ENCODE peak calls at places on chromosome 13, in six cellular contexts. One of them, this sample, is unnamed. For H3K4me1, the result is how much of the 10 kb centered on the place peaks cover.

GRCh38 chr13:88085036-88085435 is 413.9 kb downstream of the SLITRK5 start:
- DNase-seq in K562: no peak
- DNase-seq in transverse colon: no peak
- DNase-seq in HepG2: no peak
- DNase-seq in HCT116: no peak
- DNase-seq in breast epithelium: no peak
- DNase-seq in this sample: no peak

GRCh38 chr13:33126909-33127607 is 110.8 kb downstream of the KL start:
- DNase-seq in K562: no peak
- DNase-seq in transverse colon: no peak
- DNase-seq in HepG2: no peak
- DNase-seq in HCT116: no peak
- DNase-seq in breast epithelium: no peak
- DNase-seq in this sample: no peak

GRCh38 chr13:31765441-31765840 is 26.1 kb downstream of the RXFP2 start:
- DNase-seq in K562: no peak
- DNase-seq in transverse colon: no peak
- DNase-seq in HepG2: no peak
- DNase-seq in HCT116: no peak
- DNase-seq in breast epithelium: no peak
- DNase-seq in this sample: no peak

GRCh38 chr13:28573595-28574373 is 78.9 kb upstream of the FLT1 start:
- DNase-seq in K562: no peak
- DNase-seq in transverse colon: no peak
- DNase-seq in HepG2: no peak
- DNase-seq in HCT116: no peak
- DNase-seq in breast epithelium: no peak
- DNase-seq in this sample: no peak

GRCh38 chr13:50426932-50427331 is 411.7 kb downstream of the KCNRG start:
- DNase-seq in K562: no peak
- DNase-seq in transverse colon: no peak
- DNase-seq in HepG2: no peak
- DNase-seq in HCT116: no peak
- DNase-seq in breast epithelium: no peak
- DNase-seq in this sample: no peak

GRCh38 chr13:99871249-99871898 is 100.2 kb downstream of the ZIC5 start:
- DNase-seq in K562: no peak
- DNase-seq in transverse colon: no peak
- DNase-seq in HepG2: no peak
- DNase-seq in HCT116: no peak
- DNase-seq in breast epithelium: no peak
- DNase-seq in this sample: no peak

GRCh38 chr13:21106089-21106488 is 44.7 kb upstream of the LATS2 start:
- DNase-seq in K562: no peak
- DNase-seq in transverse colon: no peak
- DNase-seq in HepG2: no peak
- DNase-seq in HCT116: no peak
- DNase-seq in breast epithelium: no peak
- DNase-seq in this sample: no peak

GRCh38 chr13:93145199-93145598 is 81.4 kb upstream of the GPC6 start:
- DNase-seq in K562: no peak
- DNase-seq in transverse colon: no peak
- DNase-seq in HepG2: no peak
- DNase-seq in HCT116: no peak
- DNase-seq in breast epithelium: no peak
- DNase-seq in this sample: no peak

GRCh38 chr13:40228981-40229380 is 437.5 kb downstream of the FOXO1 start:
- DNase-seq in K562: no peak
- DNase-seq in transverse colon: no peak
- DNase-seq in HepG2: no peak
- DNase-seq in HCT116: no peak
- DNase-seq in breast epithelium: no peak
- DNase-seq in this sample: no peak

GRCh38 chr13:50409186-50409585 is 393.9 kb downstream of the KCNRG start:
- DNase-seq in K562: no peak
- DNase-seq in transverse colon: no peak
- DNase-seq in HepG2: no peak
- DNase-seq in HCT116: no peak
- DNase-seq in breast epithelium: no peak
- DNase-seq in this sample: no peak

GRCh38 chr13:42804244-42804868 is 23.0 kb downstream of the FAM216B start:
- DNase-seq in K562: no peak
- DNase-seq in transverse colon: no peak
- DNase-seq in HepG2: no peak
- DNase-seq in HCT116: no peak
- DNase-seq in breast epithelium: no peak
- DNase-seq in this sample: no peak

GRCh38 chr13:42812311-42812710 is 30.9 kb downstream of the FAM216B start:
- DNase-seq in K562: no peak
- DNase-seq in transverse colon: no peak
- DNase-seq in HepG2: no peak
- DNase-seq in HCT116: no peak
- DNase-seq in breast epithelium: no peak
- DNase-seq in this sample: no peak

GRCh38 chr13:42807236-42807635 is 25.9 kb downstream of the FAM216B start:
- DNase-seq in K562: no peak
- DNase-seq in transverse colon: no peak
- DNase-seq in HepG2: no peak
- DNase-seq in HCT116: no peak
- DNase-seq in breast epithelium: no peak
- DNase-seq in this sample: no peak

GRCh38 chr13:42807866-42808265 is 26.5 kb downstream of the FAM216B start:
- DNase-seq in K562: no peak
- DNase-seq in transverse colon: no peak
- DNase-seq in HepG2: peak
- DNase-seq in HCT116: no peak
- DNase-seq in breast epithelium: no peak
- DNase-seq in this sample: no peak

DNA sequence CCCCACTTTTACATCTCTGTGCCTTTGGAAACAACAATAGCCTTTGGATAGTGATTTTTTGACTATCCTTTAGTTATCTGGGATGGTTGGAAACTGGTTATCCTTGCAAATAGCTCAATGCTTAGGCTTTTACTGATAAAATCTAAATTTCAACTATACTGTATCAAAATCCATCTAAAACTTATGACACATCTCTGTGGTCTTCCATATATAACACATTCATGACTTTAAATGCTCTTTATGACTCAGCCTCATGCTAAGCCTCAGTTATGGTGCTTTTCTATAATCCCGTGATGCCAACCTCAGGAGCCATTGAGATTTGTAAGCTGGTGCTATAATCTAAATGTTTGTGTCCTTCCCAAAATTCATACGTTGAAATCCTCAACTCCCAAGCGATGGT is 27.2 kb downstream of the FAM216B start:
- DNase-seq in K562: no peak
- DNase-seq in transverse colon: no peak
- DNase-seq in HepG2: no peak
- DNase-seq in HCT116: no peak
- DNase-seq in breast epithelium: no peak
- DNase-seq in this sample: no peak
- TF ChIP-seq POLR2A in K562: no peak
- TF ChIP-seq POLR2A in transverse colon: no peak
- TF ChIP-seq POLR2A in HepG2: no peak
- TF ChIP-seq POLR2A in HCT116: no peak
- TF ChIP-seq POLR2A in breast epithelium: no peak
- TF ChIP-seq POLR2A in this sample: no peak

GRCh38 chr13:94246495-94246894 is 233.0 kb downstream of the DCT start:
- DNase-seq in K562: no peak
- DNase-seq in transverse colon: no peak
- DNase-seq in HepG2: no peak
- DNase-seq in HCT116: no peak
- DNase-seq in breast epithelium: no peak
- DNase-seq in this sample: no peak

GRCh38 chr13:94249512-94249911 is 230.0 kb downstream of the DCT start:
- DNase-seq in K562: no peak
- DNase-seq in transverse colon: no peak
- DNase-seq in HepG2: peak
- DNase-seq in HCT116: no peak
- DNase-seq in breast epithelium: no peak
- DNase-seq in this sample: no peak

GRCh38 chr13:94247890-94248289 is 231.6 kb downstream of the DCT start:
- DNase-seq in K562: no peak
- DNase-seq in transverse colon: no peak
- DNase-seq in HepG2: no peak
- DNase-seq in HCT116: no peak
- DNase-seq in breast epithelium: no peak
- DNase-seq in this sample: no peak

GRCh38 chr13:94251801-94252200 is 227.7 kb downstream of the DCT start:
- DNase-seq in K562: no peak
- DNase-seq in transverse colon: no peak
- DNase-seq in HepG2: no peak
- DNase-seq in HCT116: no peak
- DNase-seq in breast epithelium: no peak
- DNase-seq in this sample: no peak

DNA sequence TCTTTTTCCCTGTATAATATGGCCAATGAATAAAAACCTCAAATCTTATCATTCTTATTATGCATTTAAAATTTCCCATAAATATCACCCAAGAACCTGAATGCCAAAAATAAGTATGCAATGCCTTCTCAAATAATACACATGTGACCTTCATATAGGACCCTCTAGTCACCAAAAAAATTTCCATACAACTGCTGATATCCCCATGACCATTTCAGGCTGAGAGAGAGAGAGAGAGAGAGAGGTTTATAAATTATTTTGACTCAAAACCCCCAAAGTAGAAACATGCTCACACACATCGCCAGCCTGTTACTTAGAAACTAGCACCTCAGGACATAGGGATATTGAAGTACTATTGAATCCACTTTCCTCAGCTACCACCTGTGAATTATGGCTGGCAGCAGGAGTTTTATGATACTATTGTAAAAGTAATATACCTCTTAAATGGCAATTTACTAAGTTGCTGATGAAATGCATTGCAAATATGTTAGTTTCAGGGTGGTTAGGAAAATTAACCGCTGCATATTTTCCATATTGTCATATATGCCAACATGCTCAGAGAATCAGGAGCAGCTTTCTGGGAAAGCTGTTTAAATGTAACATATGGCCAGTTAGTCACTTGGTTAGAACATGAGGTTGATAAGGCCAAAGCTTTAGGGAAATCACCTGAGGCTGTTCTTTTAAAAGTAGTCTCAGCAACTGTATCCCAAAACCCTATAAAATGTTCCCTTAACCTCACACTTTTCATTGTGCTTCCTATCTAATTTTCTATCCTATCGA is 230.8 kb downstream of the DCT start:
- DNase-seq in K562: no peak
- DNase-seq in transverse colon: no peak
- DNase-seq in HepG2: no peak
- DNase-seq in HCT116: no peak
- DNase-seq in breast epithelium: no peak
- DNase-seq in this sample: no peak
- TF ChIP-seq POLR2AphosphoS5 in K562: no peak
- TF ChIP-seq POLR2AphosphoS5 in transverse colon: no peak
- TF ChIP-seq POLR2AphosphoS5 in HepG2: no peak
- TF ChIP-seq POLR2AphosphoS5 in HCT116: no peak
- TF ChIP-seq POLR2AphosphoS5 in breast epithelium: no peak
- TF ChIP-seq POLR2AphosphoS5 in this sample: no peak

GRCh38 chr13:109781384-109782065 is 4.9 kb downstream of the IRS2 start:
- DNase-seq in K562: no peak
- DNase-seq in transverse colon: no peak
- DNase-seq in HepG2: no peak
- DNase-seq in HCT116: no peak
- DNase-seq in breast epithelium: no peak
- DNase-seq in this sample: no peak

GRCh38 chr13:109783815-109784589 is 2.4 kb downstream of the IRS2 start:
- DNase-seq in K562: no peak
- DNase-seq in transverse colon: no peak
- DNase-seq in HepG2: no peak
- DNase-seq in HCT116: no peak
- DNase-seq in breast epithelium: no peak
- DNase-seq in this sample: peak

GRCh38 chr13:109783447-109783814 is 3.0 kb downstream of the IRS2 start:
- DNase-seq in K562: no peak
- DNase-seq in transverse colon: no peak
- DNase-seq in HepG2: no peak
- DNase-seq in HCT116: no peak
- DNase-seq in breast epithelium: no peak
- DNase-seq in this sample: no peak

GRCh38 chr13:109782066-109782822 is 4.1 kb downstream of the IRS2 start:
- DNase-seq in K562: no peak
- DNase-seq in transverse colon: no peak
- DNase-seq in HepG2: no peak
- DNase-seq in HCT116: no peak
- DNase-seq in breast epithelium: no peak
- DNase-seq in this sample: no peak

DNA sequence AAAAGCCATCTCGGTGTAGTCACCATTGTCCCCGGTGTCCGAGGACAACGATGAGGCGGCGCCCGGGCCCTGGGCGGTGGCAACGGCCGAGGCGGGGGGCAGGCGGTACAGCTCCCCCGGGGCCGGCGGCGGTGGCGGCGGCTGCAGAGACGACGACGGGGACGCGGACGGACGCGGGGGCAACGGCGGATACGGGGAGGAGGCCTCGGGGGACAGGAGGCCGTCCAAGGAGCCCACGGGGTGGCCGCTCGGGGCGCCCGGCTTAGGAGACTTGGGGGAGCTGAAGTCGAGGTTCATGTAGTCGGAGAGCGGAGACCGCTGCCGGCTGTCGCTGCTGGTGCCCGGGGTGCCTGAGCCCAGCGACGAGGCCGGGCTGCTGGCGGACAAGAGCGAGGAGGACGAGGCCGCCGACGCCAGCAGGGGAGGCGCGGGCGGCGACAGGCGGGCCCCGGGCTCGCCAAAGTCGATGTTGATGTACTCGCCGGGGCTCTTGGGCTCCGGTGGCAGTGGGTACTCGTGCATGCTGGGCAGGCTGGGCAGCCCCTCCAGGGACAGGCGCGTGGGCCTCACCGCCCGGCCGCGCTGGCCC is 3.5 kb downstream of the IRS2 start:
- DNase-seq in K562: no peak
- DNase-seq in transverse colon: no peak
- DNase-seq in HepG2: no peak
- DNase-seq in HCT116: no peak
- DNase-seq in breast epithelium: no peak
- DNase-seq in this sample: peak
- H3K4me1 ChIP-seq in K562: under half
- H3K4me1 ChIP-seq in transverse colon: half or more
- H3K4me1 ChIP-seq in HepG2: under half
- H3K4me1 ChIP-seq in HCT116: under half
- H3K4me1 ChIP-seq in breast epithelium: under half
- H3K4me1 ChIP-seq in this sample: half or more

DNA sequence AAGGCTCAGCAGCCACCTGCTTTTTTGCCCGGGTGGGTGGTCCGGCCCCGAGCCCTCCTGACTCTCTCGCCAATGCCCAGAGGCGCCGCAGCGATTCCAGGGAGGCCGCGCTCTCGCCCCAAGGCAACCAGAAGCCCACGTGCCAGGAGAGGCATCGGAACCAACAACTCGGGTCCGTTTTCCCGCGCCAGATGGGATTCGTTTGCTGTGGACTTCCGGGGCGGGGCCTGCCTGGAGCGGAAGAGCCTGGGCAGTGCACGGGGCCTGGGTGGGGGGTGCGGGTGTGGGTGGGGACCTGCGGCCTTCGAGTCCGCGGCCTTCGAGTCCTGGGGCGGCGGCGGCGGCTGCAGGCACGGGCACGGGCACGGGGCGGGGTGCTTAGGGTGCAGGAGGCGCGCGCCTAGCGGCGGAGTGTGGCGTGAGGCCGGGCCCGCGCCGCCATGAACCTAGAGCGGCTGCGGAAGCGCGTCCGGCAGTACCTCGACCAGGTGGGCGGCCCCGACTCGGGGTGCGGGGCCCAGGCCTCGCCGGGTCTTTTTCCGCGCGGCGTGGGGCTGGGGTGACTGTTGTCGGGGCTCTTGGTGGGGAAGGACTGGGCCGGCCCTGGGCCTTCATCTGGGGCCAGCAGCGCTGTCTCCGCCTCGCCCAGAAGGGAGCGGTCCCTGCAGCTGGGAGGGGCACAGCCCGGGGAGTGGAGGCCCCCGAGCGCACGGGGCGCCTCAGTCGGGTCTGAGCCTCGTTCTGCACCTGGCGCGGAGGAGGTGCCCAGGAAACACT is at the start of gene CDC16:
- DNase-seq in K562: peak
- DNase-seq in transverse colon: peak
- DNase-seq in HepG2: peak
- DNase-seq in HCT116: peak
- DNase-seq in breast epithelium: peak
- DNase-seq in this sample: peak
- TF ChIP-seq POLR2A in K562: peak
- TF ChIP-seq POLR2A in transverse colon: peak
- TF ChIP-seq POLR2A in HepG2: peak
- TF ChIP-seq POLR2A in HCT116: peak
- TF ChIP-seq POLR2A in breast epithelium: no peak
- TF ChIP-seq POLR2A in this sample: no peak

This sample was measured in upper lobe of left lung.